ENCODE peak calls at places on chromosomes 11 and 22, in seven cellular contexts. H is AG04449, B is psoas muscle, W is right lobe of liver, K is WERI-Rb-1, Y is cardiac fibroblast, Z is B cell. G is an unnamed sample.

GRCh38 chr11:72863091-72863490 is 48.9 kb downstream of the ATG16L2 start:
- DNase-seq in W (no peak), Z (no peak), K (no peak), Y (no peak), H (no peak), B (no peak), G (no peak)

GRCh38 chr22:19824197-19825015 is 30.3 kb downstream of the GNB1L start:
- DNase-seq in Z (no peak), H (no peak), Y (no peak), K (no peak), B (no peak), W (peak), G (peak)

GRCh38 chr11:77095551-77096490 is 6.8 kb upstream of the OMP start:
- DNase-seq in H (no peak), Y (no peak), K (no peak), W (peak), B (peak), Z (no peak), G (no peak)

GRCh38 chr11:120869516-120870011 is 154.3 kb upstream of the TBCEL start:
- DNase-seq in B (no peak), W (no peak), Y (no peak), K (no peak), Z (no peak), H (no peak), G (no peak)

GRCh38 chr11:108970221-108970991 is 305.5 kb downstream of the DDX10 start:
- DNase-seq in Y (peak), K (no peak), W (no peak), H (no peak), B (no peak), Z (no peak), G (no peak)

GRCh38 chr11:131917634-131918384 is 547.4 kb downstream of the NTM start:
- DNase-seq in B (no peak), Y (no peak), W (no peak), K (no peak), Z (no peak), H (no peak), G (no peak)

GRCh38 chr11:64331569-64332371 is 8.2 kb upstream of the CCDC88B start:
- DNase-seq in B (peak), H (peak), W (peak), Z (peak), Y (peak), K (peak), G (peak)

GRCh38 chr11:59829358-59829757 is 15.9 kb downstream of the CBLIF start:
- DNase-seq in W (no peak), Z (no peak), B (no peak), K (no peak), Y (no peak), H (no peak), G (no peak)

GRCh38 chr11:132941024-132941646 is 591.2 kb downstream of the OPCML start:
- DNase-seq in H (no peak), K (no peak), B (no peak), Y (peak), Z (no peak), W (no peak), G (no peak)

GRCh38 chr11:36550385-36551115 is 17.3 kb upstream of the RAG1 start:
- DNase-seq in K (no peak), Y (no peak), W (no peak), Z (no peak), B (no peak), H (no peak), G (no peak)

GRCh38 chr22:38843716-38844660 is at the start of gene NPTXR:
- DNase-seq in Z (no peak), H (no peak), W (peak), K (peak), B (peak), Y (no peak), G (peak)

GRCh38 chr11:60376601-60377000 is 1.7 kb upstream of the MS4A7 start:
- DNase-seq in B (no peak), H (no peak), Z (no peak), Y (no peak), W (no peak), K (no peak), G (no peak)

GRCh38 chr11:47393163-47394049 is 15.0 kb upstream of the SLC39A13 start:
- DNase-seq in Y (peak), W (peak), H (peak), Z (no peak), K (no peak), B (peak), G (no peak)

GRCh38 chr11:28674432-28675076 is 566.4 kb downstream of the METTL15 start:
- DNase-seq in W (no peak), H (peak), K (peak), Z (no peak), B (no peak), Y (peak), G (peak)

GRCh38 chr11:36618025-36618700 is 20.1 kb upstream of the RAG2 start:
- DNase-seq in Y (no peak), W (no peak), Z (no peak), B (no peak), K (no peak), H (no peak), G (no peak)

GRCh38 chr22:46857142-46857825 is 94.8 kb downstream of the TBC1D22A start:
- DNase-seq in Z (no peak), Y (no peak), W (no peak), H (no peak), B (no peak), K (no peak), G (no peak)

GRCh38 chr11:61158691-61159381 is 2.4 kb downstream of the VPS37C start:
- DNase-seq in Y (peak), Z (no peak), B (no peak), H (peak), W (no peak), K (peak), G (no peak)

GRCh38 chr11:61893981-61894380 is 2.6 kb upstream of the FADS3 start:
- DNase-seq in B (no peak), Z (no peak), W (no peak), Y (peak), H (peak), K (no peak), G (no peak)

GRCh38 chr22:39275814-39276443 is 31.1 kb upstream of the PDGFB start:
- DNase-seq in K (peak), H (no peak), B (no peak), Z (no peak), Y (no peak), W (no peak), G (no peak)

GRCh38 chr11:68441466-68442230 is 18.9 kb upstream of the PPP6R3 start:
- DNase-seq in Z (no peak), K (no peak), Y (peak), W (no peak), B (peak), H (peak), G (no peak)

GRCh38 chr11:20022363-20023081 is 137.8 kb downstream of the DBX1 start:
- DNase-seq in Z (no peak), B (no peak), H (no peak), K (peak), W (no peak), Y (peak), G (peak)

GRCh38 chr11:117759305-117759704 is 37.7 kb downstream of the DSCAML1 start:
- DNase-seq in Y (no peak), Z (no peak), B (no peak), K (no peak), W (no peak), H (no peak), G (no peak)

GRCh38 chr11:2096001-2096918 is 42.9 kb downstream of the IGF2 start:
- DNase-seq in K (no peak), Y (peak), H (peak), B (peak), W (no peak), Z (no peak), G (no peak)

GRCh38 chr11:126253265-126253664 is 15.4 kb downstream of the SRPRA start:
- DNase-seq in W (no peak), H (no peak), Y (no peak), B (no peak), K (no peak), Z (no peak), G (no peak)

GRCh38 chr22:37471721-37472417 is 14.3 kb downstream of the MFNG start:
- DNase-seq in Z (no peak), W (no peak), B (no peak), K (no peak), Y (no peak), H (no peak), G (no peak)
- TF ChIP-seq CTCF in Z (no peak), W (no peak), B (no peak), K (no peak), Y (no peak), H (no peak), G (no peak)

GRCh38 chr11:79269923-79270322 is 170.9 kb downstream of the TENM4 start:
- DNase-seq in K (no peak), B (no peak), Z (no peak), Y (no peak), H (no peak), W (no peak), G (no peak)
- TF ChIP-seq CTCF in K (peak), B (no peak), Z (no peak), Y (no peak), H (no peak), W (no peak), G (no peak)

DNA sequence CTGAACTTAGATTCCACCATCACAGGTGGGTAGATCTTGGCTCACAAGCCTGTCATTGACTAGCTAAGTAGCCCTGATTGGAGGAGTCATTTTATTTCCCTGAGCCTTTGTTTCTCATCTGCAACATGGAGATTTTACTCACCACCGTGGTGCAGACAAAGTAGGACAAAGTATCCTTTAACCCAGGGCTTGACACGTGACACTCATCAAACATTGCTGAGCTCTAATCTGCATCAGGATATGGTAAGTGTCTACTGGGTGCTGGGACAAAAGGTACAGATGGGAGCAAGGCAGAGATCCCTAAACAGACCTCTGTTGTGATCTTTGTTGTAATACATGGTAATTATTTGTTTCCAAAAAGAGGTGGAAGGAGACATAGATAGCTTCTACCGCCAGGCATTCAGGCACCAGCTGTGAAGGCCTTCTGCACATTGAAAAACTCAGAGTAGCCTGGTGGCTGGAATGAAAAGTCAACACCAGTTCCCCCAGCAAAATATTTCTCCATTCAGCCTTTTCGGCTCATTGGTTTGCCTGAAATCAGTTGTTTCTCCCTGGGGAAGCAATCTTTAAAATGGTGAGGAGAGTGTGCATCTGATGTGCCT is 18.3 kb upstream of the MICAL2 start:
- DNase-seq in H (no peak), Y (no peak), B (no peak), W (no peak), K (no peak), Z (no peak), G (no peak)
- TF ChIP-seq CTCF in H (peak), Y (no peak), B (no peak), W (no peak), K (no peak), Z (no peak), G (no peak)

GRCh38 chr11:15071556-15072255 is 1.7 kb upstream of the CALCB start:
- DNase-seq in K (no peak), H (no peak), B (no peak), Y (no peak), Z (no peak), W (no peak), G (no peak)

GRCh38 chr11:15073361-15074205 is at the start of gene CALCB:
- DNase-seq in W (no peak), Z (no peak), H (no peak), B (no peak), K (no peak), Y (peak), G (peak)

GRCh38 chr11:15075162-15075526 is 1.8 kb downstream of the CALCB start:
- DNase-seq in B (no peak), H (no peak), Z (no peak), Y (no peak), K (no peak), W (no peak), G (no peak)

GRCh38 chr11:15072551-15073143 is 746 bp upstream of the CALCB start:
- DNase-seq in K (no peak), B (no peak), W (no peak), H (no peak), Y (no peak), Z (no peak), G (no peak)

GRCh38 chr11:15074206-15075161 is 1.1 kb downstream of the CALCB start:
- DNase-seq in H (no peak), B (peak), Y (peak), Z (peak), W (peak), K (peak), G (peak)
- TF ChIP-seq CTCF in H (peak), B (peak), Y (peak), Z (peak), W (peak), K (peak), G (peak)

DNA sequence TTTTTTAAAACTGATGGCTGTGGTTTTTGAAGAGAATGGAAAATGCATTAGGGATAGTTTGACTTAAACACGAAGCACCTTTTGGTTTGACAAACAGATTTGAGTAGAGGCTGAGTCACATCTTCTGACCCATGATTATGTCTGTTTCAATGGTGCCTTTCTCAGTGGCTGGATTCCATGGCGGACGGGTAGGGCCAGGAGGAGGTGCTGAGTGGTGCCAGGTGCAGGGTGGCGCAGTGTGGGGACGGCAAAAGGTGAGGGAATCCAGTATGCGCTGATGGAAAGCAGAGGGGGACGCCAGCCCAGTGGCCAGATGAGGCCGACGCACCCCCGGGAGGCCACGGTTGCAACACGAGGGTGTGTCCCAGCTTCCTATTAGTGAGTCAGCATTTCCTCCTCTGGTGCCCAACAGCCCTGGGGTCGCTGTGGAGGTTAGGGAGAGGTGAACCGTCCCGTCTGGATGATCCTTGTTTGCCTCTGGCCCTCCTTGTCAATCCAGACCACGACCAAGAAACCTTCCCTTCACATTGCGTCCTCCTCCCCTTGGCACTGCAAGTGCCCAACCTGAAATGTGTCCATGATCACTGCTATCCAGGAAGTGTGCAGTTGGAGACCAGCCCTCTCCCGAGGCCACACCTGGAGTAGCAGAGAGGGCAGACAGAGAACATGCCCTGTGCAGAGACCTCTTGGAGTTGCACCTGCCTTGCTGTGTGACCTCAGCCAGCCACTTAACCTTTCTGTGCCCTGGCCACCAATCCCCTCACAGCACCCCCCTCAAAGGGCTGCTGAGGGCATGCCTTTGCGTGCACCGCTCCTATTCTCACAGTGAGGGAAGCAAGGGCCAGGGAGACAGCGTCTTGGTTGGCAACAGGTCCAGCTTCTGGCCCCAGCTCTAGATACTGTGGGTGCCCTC is 32.5 kb upstream of the ATXN10 start:
- DNase-seq in H (no peak), W (peak), B (peak), K (no peak), Y (peak), Z (no peak), G (no peak)
- TF ChIP-seq CTCF in H (no peak), W (no peak), B (no peak), K (no peak), Y (no peak), Z (no peak), G (no peak)

GRCh38 chr11:26137651-26138050 is 194.3 kb upstream of the ANO3 start:
- DNase-seq in Z (no peak), W (no peak), K (no peak), B (no peak), H (no peak), Y (peak), G (no peak)

GRCh38 chr11:26134053-26134452 is 197.9 kb upstream of the ANO3 start:
- DNase-seq in B (no peak), K (no peak), Z (no peak), H (no peak), Y (no peak), W (no peak), G (no peak)

GRCh38 chr11:26134481-26135355 is 197.2 kb upstream of the ANO3 start:
- DNase-seq in Y (peak), H (no peak), B (no peak), Z (no peak), K (peak), W (no peak), G (no peak)
- TF ChIP-seq CTCF in Y (peak), H (peak), B (peak), Z (peak), K (peak), W (no peak), G (no peak)

DNA sequence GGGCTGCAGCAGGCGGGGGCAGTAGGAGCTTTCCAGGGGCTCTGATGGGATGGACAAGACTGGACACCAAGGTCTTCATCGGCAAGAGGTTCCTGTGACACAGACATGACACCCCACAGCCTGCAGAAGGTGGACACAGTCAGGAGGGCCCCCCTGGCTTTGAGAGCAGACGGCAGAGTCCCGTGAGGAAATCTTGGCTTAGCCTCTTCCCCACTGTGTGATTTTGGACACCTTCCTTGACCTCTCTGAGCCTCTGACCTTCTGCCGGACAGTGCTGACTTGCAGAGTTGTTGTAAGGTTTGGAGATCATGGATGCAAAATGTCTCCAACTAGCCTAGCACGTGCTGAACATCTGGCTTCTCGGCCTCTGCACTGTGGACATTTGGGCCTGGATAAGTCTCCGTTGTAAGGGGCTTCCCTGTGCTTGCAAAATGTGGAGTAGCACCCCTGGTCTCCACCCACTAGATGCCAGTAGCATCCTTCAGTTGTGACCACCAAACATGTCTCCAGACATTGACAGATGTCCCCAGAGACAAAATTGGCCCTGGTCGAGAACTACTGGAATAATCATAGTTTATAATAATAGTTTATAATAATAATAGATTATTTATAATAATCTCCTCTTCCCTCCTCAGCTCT is 54.6 kb downstream of the MCM5 start:
- DNase-seq in H (no peak), K (no peak), Z (no peak), B (no peak), W (no peak), Y (no peak), G (no peak)
- TF ChIP-seq CTCF in H (no peak), K (no peak), Z (no peak), B (peak), W (peak), Y (no peak), G (no peak)

GRCh38 chr11:112588252-112588668 is 327.6 kb upstream of the PLET1 start:
- DNase-seq in K (peak), Z (no peak), B (peak), H (peak), Y (peak), W (peak), G (peak)
- TF ChIP-seq CTCF in K (peak), Z (peak), B (peak), H (peak), Y (peak), W (peak), G (peak)

GRCh38 chr22:44162960-44163359 is 17.8 kb upstream of the PARVG start:
- DNase-seq in H (no peak), Z (no peak), W (no peak), B (peak), Y (no peak), K (no peak), G (no peak)

GRCh38 chr22:44161673-44162072 is 19.1 kb upstream of the PARVG start:
- DNase-seq in B (peak), Z (no peak), Y (no peak), W (no peak), H (no peak), K (no peak), G (no peak)

GRCh38 chr22:44164031-44164430 is 16.7 kb upstream of the PARVG start:
- DNase-seq in W (no peak), B (peak), Z (no peak), K (peak), H (no peak), Y (no peak), G (no peak)

GRCh38 chr22:44165286-44165874 is 15.3 kb upstream of the PARVG start:
- DNase-seq in B (peak), W (no peak), K (no peak), H (no peak), Y (no peak), Z (no peak), G (no peak)

DNA sequence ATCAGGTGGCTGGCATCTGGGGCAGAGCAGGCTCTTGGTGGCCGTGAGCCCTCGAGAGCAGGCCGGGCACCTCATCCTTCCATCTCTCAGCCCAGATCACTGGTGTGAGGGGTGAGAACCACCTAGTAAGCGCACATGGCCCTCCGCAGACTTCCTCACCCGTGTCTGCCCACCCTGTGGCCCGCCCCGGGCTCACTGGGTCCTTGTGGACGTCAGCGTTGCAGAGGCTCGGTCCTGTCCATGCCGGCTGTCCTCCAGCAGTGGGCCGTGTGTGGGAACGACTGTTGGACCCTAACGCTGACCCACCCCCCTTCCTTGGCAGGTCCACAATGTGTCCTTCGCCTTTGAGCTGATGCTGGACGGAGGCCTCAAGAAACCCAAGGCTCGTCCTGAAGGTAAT is 17.2 kb upstream of the PARVG start:
- DNase-seq in Z (no peak), H (no peak), B (peak), K (no peak), W (no peak), Y (no peak), G (no peak)
- TF ChIP-seq CTCF in Z (no peak), H (no peak), B (no peak), K (no peak), W (no peak), Y (no peak), G (no peak)